ENCODE peak calls at places on chromosomes 5 and 9, in six cellular contexts. One of them, this sample, is unnamed.

GRCh38 chr9:126885089-126885753 is 24.8 kb downstream of the ZBTB34 start:
- DNase-seq in suprapubic skin: no peak
- DNase-seq in psoas muscle: no peak
- DNase-seq in cardiac muscle cell: no peak
- DNase-seq in breast epithelium: no peak
- DNase-seq in mesenchymal stem cell: peak; percentile 17
- DNase-seq in this sample: no peak

GRCh38 chr5:111530298-111530740 is 18.0 kb upstream of the STARD4 start:
- DNase-seq in mesenchymal stem cell: peak; percentile 86
- DNase-seq in suprapubic skin: peak; percentile 82
- DNase-seq in breast epithelium: peak; percentile 21
- DNase-seq in psoas muscle: peak; percentile 57
- DNase-seq in cardiac muscle cell: peak; percentile 93
- DNase-seq in this sample: peak; percentile 56

GRCh38 chr9:83569326-83569725 is 31.1 kb upstream of the FRMD3 start:
- DNase-seq in psoas muscle: no peak
- DNase-seq in cardiac muscle cell: no peak
- DNase-seq in breast epithelium: no peak
- DNase-seq in suprapubic skin: no peak
- DNase-seq in mesenchymal stem cell: no peak
- DNase-seq in this sample: no peak

GRCh38 chr5:145827275-145827674 is 7.9 kb downstream of the PRELID2 start:
- DNase-seq in cardiac muscle cell: no peak
- DNase-seq in psoas muscle: no peak
- DNase-seq in mesenchymal stem cell: no peak
- DNase-seq in suprapubic skin: no peak
- DNase-seq in breast epithelium: no peak
- DNase-seq in this sample: no peak

GRCh38 chr9:106892632-106893031 is 29.7 kb downstream of the ZNF462 start:
- DNase-seq in cardiac muscle cell: peak; percentile 95
- DNase-seq in breast epithelium: peak; percentile 93
- DNase-seq in psoas muscle: peak; percentile 59
- DNase-seq in suprapubic skin: no peak
- DNase-seq in mesenchymal stem cell: peak; percentile 97
- DNase-seq in this sample: no peak

GRCh38 chr5:177124486-177124991 is 9.0 kb upstream of the NSD1 start:
- DNase-seq in suprapubic skin: no peak
- DNase-seq in cardiac muscle cell: no peak
- DNase-seq in psoas muscle: no peak
- DNase-seq in breast epithelium: no peak
- DNase-seq in mesenchymal stem cell: no peak
- DNase-seq in this sample: no peak

GRCh38 chr5:156474251-156474650 is 147.3 kb downstream of the SGCD start:
- DNase-seq in mesenchymal stem cell: peak; percentile 42
- DNase-seq in breast epithelium: no peak
- DNase-seq in psoas muscle: peak; percentile 28
- DNase-seq in suprapubic skin: peak; percentile 60
- DNase-seq in cardiac muscle cell: peak; percentile 52
- DNase-seq in this sample: no peak

GRCh38 chr9:81787747-81788632 is 98.6 kb upstream of the TLE1 start:
- DNase-seq in suprapubic skin: no peak
- DNase-seq in cardiac muscle cell: peak; percentile 98
- DNase-seq in mesenchymal stem cell: peak; percentile 90
- DNase-seq in psoas muscle: peak; percentile 47
- DNase-seq in breast epithelium: no peak
- DNase-seq in this sample: no peak

GRCh38 chr5:148306446-148306845 is 5.8 kb upstream of the SPINK7 start:
- DNase-seq in suprapubic skin: no peak
- DNase-seq in mesenchymal stem cell: no peak
- DNase-seq in psoas muscle: no peak
- DNase-seq in cardiac muscle cell: no peak
- DNase-seq in breast epithelium: no peak
- DNase-seq in this sample: no peak

GRCh38 chr5:83718195-83718825 is 2.3 kb downstream of the HAPLN1 start:
- DNase-seq in mesenchymal stem cell: peak; percentile 80
- DNase-seq in breast epithelium: no peak
- DNase-seq in cardiac muscle cell: peak; percentile 86
- DNase-seq in suprapubic skin: no peak
- DNase-seq in psoas muscle: no peak
- DNase-seq in this sample: peak; percentile 31

GRCh38 chr5:52846443-52846842 is 58.7 kb downstream of the ITGA1 start:
- DNase-seq in cardiac muscle cell: peak; percentile 67
- DNase-seq in breast epithelium: no peak
- DNase-seq in suprapubic skin: no peak
- DNase-seq in mesenchymal stem cell: peak; percentile 63
- DNase-seq in psoas muscle: no peak
- DNase-seq in this sample: no peak

GRCh38 chr5:163571755-163572154 is 66.3 kb downstream of the MAT2B start:
- DNase-seq in suprapubic skin: no peak
- DNase-seq in mesenchymal stem cell: peak; percentile 90
- DNase-seq in cardiac muscle cell: peak; percentile 84
- DNase-seq in breast epithelium: peak; percentile 35
- DNase-seq in psoas muscle: no peak
- DNase-seq in this sample: no peak

GRCh38 chr9:92095236-92095635 is 20.0 kb downstream of the SPTLC1 start:
- DNase-seq in mesenchymal stem cell: no peak
- DNase-seq in cardiac muscle cell: no peak
- DNase-seq in suprapubic skin: no peak
- DNase-seq in breast epithelium: no peak
- DNase-seq in psoas muscle: no peak
- DNase-seq in this sample: no peak

GRCh38 chr5:41193462-41194166 is 19.7 kb downstream of the C6 start:
- DNase-seq in cardiac muscle cell: peak; percentile 100
- DNase-seq in mesenchymal stem cell: no peak
- DNase-seq in psoas muscle: peak; percentile 97
- DNase-seq in breast epithelium: peak; percentile 90
- DNase-seq in suprapubic skin: peak; percentile 97
- DNase-seq in this sample: peak; percentile 100

GRCh38 chr5:33608476-33609026 is 167.8 kb downstream of the TARS1 start:
- DNase-seq in suprapubic skin: no peak
- DNase-seq in mesenchymal stem cell: no peak
- DNase-seq in breast epithelium: no peak
- DNase-seq in cardiac muscle cell: peak; percentile 9
- DNase-seq in psoas muscle: no peak
- DNase-seq in this sample: no peak

GRCh38 chr5:134568339-134568700 is 42.9 kb downstream of the JADE2 start:
- DNase-seq in mesenchymal stem cell: no peak
- DNase-seq in psoas muscle: no peak
- DNase-seq in suprapubic skin: no peak
- DNase-seq in cardiac muscle cell: no peak
- DNase-seq in breast epithelium: no peak
- DNase-seq in this sample: no peak

GRCh38 chr9:74783408-74783807 is 104.3 kb downstream of the TRPM6 start:
- DNase-seq in cardiac muscle cell: peak; percentile 19
- DNase-seq in psoas muscle: no peak
- DNase-seq in suprapubic skin: no peak
- DNase-seq in mesenchymal stem cell: peak; percentile 24
- DNase-seq in breast epithelium: no peak
- DNase-seq in this sample: no peak

GRCh38 chr5:129903466-129904101 is 681 bp upstream of the CHSY3 start:
- DNase-seq in cardiac muscle cell: no peak
- DNase-seq in psoas muscle: no peak
- DNase-seq in mesenchymal stem cell: no peak
- DNase-seq in suprapubic skin: no peak
- DNase-seq in breast epithelium: no peak
- DNase-seq in this sample: no peak

GRCh38 chr5:175671013-175671412 is 13.1 kb downstream of the HRH2 start:
- DNase-seq in breast epithelium: no peak
- DNase-seq in cardiac muscle cell: no peak
- DNase-seq in psoas muscle: no peak
- DNase-seq in suprapubic skin: no peak
- DNase-seq in mesenchymal stem cell: no peak
- DNase-seq in this sample: no peak

GRCh38 chr5:63125862-63126261 is 547.2 kb downstream of the LRRC70 start:
- DNase-seq in suprapubic skin: no peak
- DNase-seq in cardiac muscle cell: peak; percentile 71
- DNase-seq in mesenchymal stem cell: peak; percentile 64
- DNase-seq in breast epithelium: no peak
- DNase-seq in psoas muscle: no peak
- DNase-seq in this sample: no peak

GRCh38 chr9:13387668-13388124 is 108.2 kb upstream of the MPDZ start:
- DNase-seq in breast epithelium: no peak
- DNase-seq in mesenchymal stem cell: peak; percentile 13
- DNase-seq in psoas muscle: no peak
- DNase-seq in suprapubic skin: no peak
- DNase-seq in cardiac muscle cell: no peak
- DNase-seq in this sample: no peak

GRCh38 chr9:91840469-91840868 is 109.6 kb downstream of the ROR2 start:
- DNase-seq in suprapubic skin: no peak
- DNase-seq in breast epithelium: no peak
- DNase-seq in cardiac muscle cell: no peak
- DNase-seq in psoas muscle: no peak
- DNase-seq in mesenchymal stem cell: no peak
- DNase-seq in this sample: no peak

GRCh38 chr5:119410448-119411170 is 41.7 kb upstream of the HSD17B4 start:
- DNase-seq in mesenchymal stem cell: no peak
- DNase-seq in cardiac muscle cell: no peak
- DNase-seq in breast epithelium: no peak
- DNase-seq in suprapubic skin: no peak
- DNase-seq in psoas muscle: no peak
- DNase-seq in this sample: no peak

GRCh38 chr9:35257986-35258664 is 96.3 kb downstream of the UNC13B start:
- DNase-seq in breast epithelium: no peak
- DNase-seq in mesenchymal stem cell: no peak
- DNase-seq in cardiac muscle cell: no peak
- DNase-seq in psoas muscle: no peak
- DNase-seq in suprapubic skin: no peak
- DNase-seq in this sample: no peak
- H3K27ac ChIP-seq in breast epithelium: peak overlapping the region; percentile 26
- H3K27ac ChIP-seq in mesenchymal stem cell: no peak overlapping the region
- H3K27ac ChIP-seq in cardiac muscle cell: no peak overlapping the region
- H3K27ac ChIP-seq in psoas muscle: no peak overlapping the region
- H3K27ac ChIP-seq in suprapubic skin: no peak overlapping the region
- H3K27ac ChIP-seq in this sample: no peak overlapping the region

GRCh38 chr9:98442541-98442940 is 187.1 kb upstream of the TBC1D2 start:
- DNase-seq in cardiac muscle cell: no peak
- DNase-seq in psoas muscle: no peak
- DNase-seq in breast epithelium: no peak
- DNase-seq in mesenchymal stem cell: no peak
- DNase-seq in suprapubic skin: no peak
- DNase-seq in this sample: no peak
- H3K27ac ChIP-seq in cardiac muscle cell: no peak overlapping the region
- H3K27ac ChIP-seq in psoas muscle: no peak overlapping the region
- H3K27ac ChIP-seq in breast epithelium: no peak overlapping the region
- H3K27ac ChIP-seq in mesenchymal stem cell: no peak overlapping the region
- H3K27ac ChIP-seq in suprapubic skin: no peak overlapping the region
- H3K27ac ChIP-seq in this sample: no peak overlapping the region

GRCh38 chr9:133126697-133127339 is 5.8 kb upstream of the RALGDS start:
- DNase-seq in breast epithelium: no peak
- DNase-seq in cardiac muscle cell: no peak
- DNase-seq in suprapubic skin: no peak
- DNase-seq in mesenchymal stem cell: no peak
- DNase-seq in psoas muscle: no peak
- DNase-seq in this sample: no peak
- H3K27ac ChIP-seq in breast epithelium: peak overlapping the region; percentile 99
- H3K27ac ChIP-seq in cardiac muscle cell: peak overlapping the region; percentile 65
- H3K27ac ChIP-seq in suprapubic skin: peak overlapping the region; percentile 89
- H3K27ac ChIP-seq in mesenchymal stem cell: no peak overlapping the region
- H3K27ac ChIP-seq in psoas muscle: peak overlapping the region; percentile 90
- H3K27ac ChIP-seq in this sample: no peak overlapping the region

GRCh38 chr9:113602126-113603119 is 138.9 kb downstream of the RGS3 start:
- DNase-seq in suprapubic skin: peak; percentile 86
- DNase-seq in cardiac muscle cell: peak; percentile 83
- DNase-seq in mesenchymal stem cell: peak; percentile 84
- DNase-seq in psoas muscle: peak; percentile 90
- DNase-seq in breast epithelium: peak; percentile 81
- DNase-seq in this sample: no peak
- H3K27ac ChIP-seq in suprapubic skin: no peak overlapping the region
- H3K27ac ChIP-seq in cardiac muscle cell: no peak overlapping the region
- H3K27ac ChIP-seq in mesenchymal stem cell: peak overlapping the region; percentile 22
- H3K27ac ChIP-seq in psoas muscle: peak overlapping the region; percentile 50
- H3K27ac ChIP-seq in breast epithelium: peak overlapping the region; percentile 45
- H3K27ac ChIP-seq in this sample: peak overlapping the region; percentile 17

GRCh38 chr9:114390952-114391351 is 3.2 kb upstream of the AKNA start:
- DNase-seq in suprapubic skin: no peak
- DNase-seq in cardiac muscle cell: no peak
- DNase-seq in breast epithelium: no peak
- DNase-seq in mesenchymal stem cell: no peak
- DNase-seq in psoas muscle: no peak
- DNase-seq in this sample: no peak
- H3K27ac ChIP-seq in suprapubic skin: no peak overlapping the region
- H3K27ac ChIP-seq in cardiac muscle cell: no peak overlapping the region
- H3K27ac ChIP-seq in breast epithelium: no peak overlapping the region
- H3K27ac ChIP-seq in mesenchymal stem cell: no peak overlapping the region
- H3K27ac ChIP-seq in psoas muscle: no peak overlapping the region
- H3K27ac ChIP-seq in this sample: no peak overlapping the region

GRCh38 chr9:89606049-89606481 is 1.3 kb downstream of the GADD45G start:
- DNase-seq in mesenchymal stem cell: peak; percentile 85
- DNase-seq in psoas muscle: peak; percentile 81
- DNase-seq in breast epithelium: peak; percentile 74
- DNase-seq in suprapubic skin: peak; percentile 85
- DNase-seq in cardiac muscle cell: peak; percentile 81
- DNase-seq in this sample: peak; percentile 56
- H3K27ac ChIP-seq in mesenchymal stem cell: no peak overlapping the region
- H3K27ac ChIP-seq in psoas muscle: peak overlapping the region; percentile 93
- H3K27ac ChIP-seq in breast epithelium: peak overlapping the region; percentile 85
- H3K27ac ChIP-seq in suprapubic skin: peak overlapping the region; percentile 88
- H3K27ac ChIP-seq in cardiac muscle cell: peak overlapping the region; percentile 77
- H3K27ac ChIP-seq in this sample: peak overlapping the region; percentile 63

GRCh38 chr9:22447607-22448305 is 1.1 kb downstream of the DMRTA1 start:
- DNase-seq in suprapubic skin: no peak
- DNase-seq in mesenchymal stem cell: peak; percentile 7
- DNase-seq in psoas muscle: no peak
- DNase-seq in cardiac muscle cell: no peak
- DNase-seq in breast epithelium: no peak
- DNase-seq in this sample: no peak

GRCh38 chr9:22446589-22446949 is at the start of gene DMRTA1:
- DNase-seq in suprapubic skin: peak; percentile 78
- DNase-seq in breast epithelium: peak; percentile 24
- DNase-seq in mesenchymal stem cell: peak; percentile 73
- DNase-seq in psoas muscle: peak; percentile 82
- DNase-seq in cardiac muscle cell: peak; percentile 69
- DNase-seq in this sample: peak; percentile 59

GRCh38 chr9:22452415-22453010 is 5.9 kb downstream of the DMRTA1 start:
- DNase-seq in psoas muscle: peak; percentile 19
- DNase-seq in cardiac muscle cell: peak; percentile 50
- DNase-seq in mesenchymal stem cell: peak; percentile 47
- DNase-seq in breast epithelium: no peak
- DNase-seq in suprapubic skin: no peak
- DNase-seq in this sample: peak; percentile 48

GRCh38 chr9:22446950-22447606 is 454 bp downstream of the DMRTA1 start:
- DNase-seq in suprapubic skin: no peak
- DNase-seq in psoas muscle: peak; percentile 60
- DNase-seq in breast epithelium: no peak
- DNase-seq in cardiac muscle cell: peak; percentile 29
- DNase-seq in mesenchymal stem cell: peak; percentile 64
- DNase-seq in this sample: peak; percentile 6
- H3K27ac ChIP-seq in suprapubic skin: peak overlapping the region; percentile 69
- H3K27ac ChIP-seq in psoas muscle: peak overlapping the region; percentile 83
- H3K27ac ChIP-seq in breast epithelium: peak overlapping the region; percentile 63
- H3K27ac ChIP-seq in cardiac muscle cell: peak overlapping the region; percentile 89
- H3K27ac ChIP-seq in mesenchymal stem cell: peak overlapping the region; percentile 97
- H3K27ac ChIP-seq in this sample: peak overlapping the region; percentile 70

DNA sequence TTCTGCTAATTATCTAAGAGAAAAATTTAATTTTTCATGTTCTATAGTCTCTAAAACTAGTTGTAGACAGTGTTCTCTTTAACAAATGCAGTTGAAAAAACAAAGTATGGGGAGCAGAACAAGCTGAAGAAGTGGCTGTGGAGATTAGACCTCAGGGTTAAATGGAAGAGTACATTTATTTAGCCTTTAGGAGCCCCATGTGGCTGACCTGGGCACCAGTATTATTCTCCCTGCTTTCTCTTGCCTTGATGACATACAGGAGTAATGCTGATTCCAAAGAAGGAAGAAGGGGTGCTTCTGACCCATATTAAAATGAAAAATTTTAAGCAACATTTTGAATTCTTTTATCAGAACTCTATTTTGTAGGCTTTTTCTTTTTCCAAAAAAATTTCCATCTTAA is 312.3 kb upstream of the RIOK2 start:
- DNase-seq in suprapubic skin: no peak
- DNase-seq in mesenchymal stem cell: no peak
- DNase-seq in psoas muscle: no peak
- DNase-seq in cardiac muscle cell: no peak
- DNase-seq in breast epithelium: no peak
- DNase-seq in this sample: no peak
- H3K27ac ChIP-seq in suprapubic skin: no peak overlapping the region
- H3K27ac ChIP-seq in mesenchymal stem cell: no peak overlapping the region
- H3K27ac ChIP-seq in psoas muscle: no peak overlapping the region
- H3K27ac ChIP-seq in cardiac muscle cell: no peak overlapping the region
- H3K27ac ChIP-seq in breast epithelium: no peak overlapping the region
- H3K27ac ChIP-seq in this sample: no peak overlapping the region

This sample was measured in tibial nerve.